ENCODE peak calls at places on chromosomes 3 and 15, in five cellular contexts. X, L, R, F and W are unnamed samples. For H3K9me3, the result is how much of the 10 kb centered on the place peaks cover.

GRCh38 chr3:126451511-126451910 is 24.2 kb downstream of the ZXDC start:
- DNase-seq in X (no peak), L (no peak), R (no peak), F (no peak), W (no peak)

GRCh38 chr3:135374571-135374970 is 579.5 kb downstream of the EPHB1 start:
- DNase-seq in X (no peak), L (no peak), R (no peak), F (no peak), W (no peak)

GRCh38 chr3:185754920-185755319 is 69.9 kb downstream of the IGF2BP2 start:
- DNase-seq in X (no peak), L (no peak), R (no peak), F (no peak), W (no peak)

GRCh38 chr3:35673017-35673416 is 33.7 kb downstream of the ARPP21 start:
- DNase-seq in X (no peak), L (no peak), R (no peak), F (no peak), W (no peak)

GRCh38 chr3:72274511-72275295 is 489.8 kb upstream of the PROK2 start:
- DNase-seq in X (peak), L (peak), R (peak), F (peak), W (peak)

GRCh38 chr15:72233759-72234158 is 2.8 kb upstream of the PKM start:
- DNase-seq in X (no peak), L (no peak), R (no peak), F (no peak), W (no peak)

GRCh38 chr3:183108002-183108449 is 8.7 kb upstream of the MCCC1 start:
- DNase-seq in X (peak), L (no peak), R (no peak), F (peak), W (no peak)

GRCh38 chr3:58994746-58995330 is 55.0 kb downstream of the CFAP20DC start:
- DNase-seq in X (peak), L (no peak), R (no peak), F (peak), W (peak)

GRCh38 chr3:194275231-194275671 is 75.9 kb downstream of the CPN2 start:
- DNase-seq in X (peak), L (no peak), R (no peak), F (no peak), W (no peak)

GRCh38 chr15:63240136-63240535 is 37.3 kb upstream of the APH1B start:
- DNase-seq in X (no peak), L (no peak), R (no peak), F (peak), W (no peak)

GRCh38 chr3:48430359-48431101 is 644 bp upstream of the PLXNB1 start:
- DNase-seq in X (no peak), L (no peak), R (no peak), F (no peak), W (no peak)

GRCh38 chr3:160473233-160473632 is 23.6 kb upstream of the TRIM59 start:
- DNase-seq in X (no peak), L (no peak), R (no peak), F (no peak), W (no peak)

GRCh38 chr3:64167868-64168267 is 57.4 kb downstream of the PRICKLE2 start:
- DNase-seq in X (no peak), L (no peak), R (no peak), F (no peak), W (no peak)
- H3K27ac ChIP-seq in X (peak), L (no peak), R (no peak), F (no peak), W (no peak)

GRCh38 chr3:6568999-6569493 is 291.9 kb upstream of the GRM7 start:
- DNase-seq in X (no peak), L (no peak), R (no peak), F (no peak), W (no peak)
- H3K9me3 ChIP-seq in X (under half), L (under half), R (under half), F (under half), W (under half)

DNA sequence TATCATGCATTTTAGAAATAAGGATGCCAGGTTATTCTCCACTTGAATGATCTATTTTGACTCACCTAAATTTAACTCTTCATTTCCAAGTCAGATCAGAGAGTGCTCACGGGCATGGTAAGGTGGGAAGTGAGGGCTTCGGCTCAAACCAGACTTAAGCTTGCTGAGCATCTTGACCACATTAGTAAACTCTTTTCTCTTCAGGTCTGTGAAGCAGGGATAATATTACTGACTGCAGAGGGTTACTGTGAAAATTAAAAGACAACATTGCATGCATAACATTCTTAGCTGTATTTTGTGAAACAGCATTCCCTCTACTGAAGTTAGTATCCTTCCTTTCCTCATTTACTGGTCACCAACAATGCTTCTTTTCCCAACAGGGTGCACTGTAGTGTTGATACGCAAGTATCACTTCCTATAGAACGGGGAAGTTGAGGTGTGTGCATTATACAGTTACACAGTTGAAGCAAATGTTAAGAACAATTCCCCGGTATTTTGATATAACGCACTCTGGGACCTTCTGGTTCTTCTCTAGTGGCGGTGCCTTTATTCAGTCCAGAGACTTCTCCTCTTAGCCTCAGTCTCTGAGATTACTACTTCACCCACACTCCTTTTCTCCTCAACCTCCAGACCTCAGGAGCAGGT is 74.1 kb upstream of the MNS1 start:
- DNase-seq in X (no peak), L (no peak), R (no peak), F (no peak), W (no peak)
- H3K27ac ChIP-seq in X (no peak), L (no peak), R (no peak), F (no peak), W (no peak)

GRCh38 chr15:25188551-25189101 is 233.8 kb downstream of the SNRPN start:
- DNase-seq in X (no peak), L (no peak), R (peak), F (no peak), W (no peak)
- H3K9me3 ChIP-seq in X (under half), L (under half), R (under half), F (under half), W (under half)

DNA sequence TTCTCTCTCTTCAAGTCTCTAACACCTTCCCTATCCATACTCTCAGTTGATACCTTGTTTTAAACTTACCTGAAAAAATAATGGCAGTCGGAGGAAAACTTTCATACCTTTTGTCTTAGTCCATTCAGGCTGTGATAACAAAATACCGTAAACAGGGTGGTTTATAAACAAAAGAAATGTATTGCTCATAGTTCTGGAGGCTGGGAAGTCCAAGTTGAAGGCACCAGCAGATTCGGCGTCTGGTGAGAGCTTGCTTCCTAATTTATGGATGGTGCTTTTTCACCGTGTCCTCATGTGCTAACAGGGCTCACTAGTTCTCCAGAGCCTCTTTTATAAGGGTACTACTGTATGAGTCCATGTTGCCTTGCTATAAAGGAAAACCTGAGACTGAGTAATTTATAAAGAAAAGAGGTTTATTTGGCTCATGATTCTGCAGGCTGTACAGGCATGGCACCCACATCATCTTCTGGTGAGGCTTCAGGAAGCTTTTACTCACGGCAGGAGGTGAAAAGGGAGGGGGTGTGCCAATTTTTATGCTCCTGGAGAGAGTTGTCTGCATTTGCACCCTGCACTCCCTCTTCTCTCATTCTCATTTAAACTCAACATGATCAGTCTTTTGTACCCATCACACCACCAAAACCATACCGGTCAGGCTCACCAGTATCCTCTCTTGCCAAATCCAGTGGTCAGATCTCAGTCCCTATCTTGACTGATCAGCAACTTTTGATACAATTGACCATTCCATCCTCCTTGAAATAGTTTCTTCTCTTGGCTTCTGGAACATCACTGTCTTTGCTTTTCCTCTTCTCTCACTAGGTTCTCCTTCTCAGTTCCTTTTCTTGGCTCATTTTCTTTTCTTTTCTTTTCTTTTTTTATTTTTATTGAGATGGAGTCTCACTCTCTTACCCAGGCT is 21.6 kb downstream of the ST6GAL1 start:
- DNase-seq in X (no peak), L (no peak), R (no peak), F (no peak), W (no peak)
- H3K27ac ChIP-seq in X (no peak), L (peak), R (no peak), F (no peak), W (no peak)

GRCh38 chr15:59688888-59689625 is at the start of gene BNIP2:
- DNase-seq in X (peak), L (peak), R (peak), F (peak), W (peak)

GRCh38 chr15:59689626-59690236 is 611 bp upstream of the BNIP2 start:
- DNase-seq in X (peak), L (peak), R (peak), F (peak), W (peak)

GRCh38 chr15:59688383-59688887 is 685 bp downstream of the BNIP2 start:
- DNase-seq in X (peak), L (no peak), R (no peak), F (peak), W (no peak)

GRCh38 chr15:59686389-59686788 is 2.7 kb downstream of the BNIP2 start:
- DNase-seq in X (no peak), L (no peak), R (no peak), F (no peak), W (peak)

DNA sequence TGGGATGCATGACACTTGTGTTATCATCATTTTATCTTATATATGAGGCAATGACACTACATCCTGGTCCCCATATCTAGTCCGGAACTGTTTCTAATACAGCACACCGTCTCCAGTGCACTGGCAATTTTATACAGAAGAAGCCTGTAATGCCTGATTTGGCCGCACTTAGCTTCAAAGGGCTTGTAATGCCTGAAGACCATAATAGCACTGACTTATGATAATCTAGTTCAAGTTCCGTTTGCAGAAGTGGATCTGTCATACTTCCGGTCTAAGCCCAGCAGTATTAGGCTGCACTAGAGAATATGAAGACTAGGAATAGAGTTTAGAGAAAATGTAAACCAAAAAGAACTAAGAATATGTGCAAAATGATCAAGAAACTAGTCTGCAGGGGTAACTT is 1.3 kb downstream of the BNIP2 start:
- DNase-seq in X (no peak), L (no peak), R (no peak), F (peak), W (no peak)
- H3K9me3 ChIP-seq in X (under half), L (under half), R (under half), F (under half), W (under half)

GRCh38 chr15:68598171-68599152 is 19.7 kb downstream of the CORO2B start:
- DNase-seq in X (no peak), L (peak), R (no peak), F (no peak), W (no peak)
- H3K27ac ChIP-seq in X (no peak), L (peak), R (peak), F (no peak), W (peak)

GRCh38 chr3:40532252-40532651 is 7.5 kb downstream of the ZNF621 start:
- DNase-seq in X (no peak), L (no peak), R (no peak), F (no peak), W (no peak)
- H3K9me3 ChIP-seq in X (half or more), L (half or more), R (under half), F (under half), W (under half)

GRCh38 chr3:42736531-42736930 is 33.9 kb upstream of the HHATL start:
- DNase-seq in X (no peak), L (no peak), R (no peak), F (no peak), W (no peak)
- H3K27ac ChIP-seq in X (no peak), L (peak), R (no peak), F (no peak), W (no peak)

GRCh38 chr3:44721231-44722102 is 8.0 kb upstream of the ZNF501 start:
- DNase-seq in X (peak), L (no peak), R (no peak), F (no peak), W (no peak)
- H3K9me3 ChIP-seq in X (half or more), L (half or more), R (under half), F (under half), W (under half)